ENCODE peak calls at places on chromosomes 11 and 22, in six cellular contexts. Q is NCI-H524 treated with DMSO at 0.1 percent for 48 hours; R is CD4-positive, CD25-positive, alpha-beta regulatory T cell; H is brain microvascular endothelial cell; E is T47D; J is A549. I is an unnamed sample.
A peak's percentile ranks its signal among the peaks of the same experiment; 100 is the strongest.

GRCh38 chr22:20811171-20811570 is 37.3 kb downstream of the SERPIND1 start:
- DNase-seq in Q (no peak), R (no peak), H (no peak), E (no peak), J (no peak), I (no peak)

GRCh38 chr11:2428322-2428795 is 16.0 kb downstream of the TRPM5 start:
- DNase-seq in Q (no peak), R (peak; percentile 75), H (peak; percentile 44), E (peak; percentile 67), J (peak; percentile 68), I (no peak)

GRCh38 chr11:59719556-59719955 is 5.9 kb upstream of the OR10V1 start:
- DNase-seq in Q (no peak), R (no peak), H (no peak), E (no peak), J (no peak), I (no peak)

GRCh38 chr11:6443269-6444003 is 2.6 kb upstream of the HPX start:
- DNase-seq in Q (no peak), R (peak; percentile 37), H (peak; percentile 40), E (peak; percentile 9), J (peak; percentile 57), I (peak; percentile 13)

GRCh38 chr11:92711913-92712312 is 257.5 kb upstream of the MTNR1B start:
- DNase-seq in Q (no peak), R (no peak), H (no peak), E (no peak), J (no peak), I (no peak)

GRCh38 chr22:23533328-23533762 is 46.7 kb downstream of the IGLL1 start:
- DNase-seq in Q (no peak), R (no peak), H (peak; percentile 7), E (peak; percentile 38), J (peak; percentile 50), I (no peak)

GRCh38 chr11:78420796-78421209 is 3.2 kb upstream of the GAB2 start:
- DNase-seq in Q (no peak), R (no peak), H (peak; percentile 85), E (no peak), J (no peak), I (no peak)

GRCh38 chr22:23522642-23523251 is 57.3 kb downstream of the IGLL1 start:
- DNase-seq in Q (no peak), R (no peak), H (no peak), E (no peak), J (no peak), I (no peak)